ENCODE peak calls at places on chromosomes 6 and 20, in six cellular contexts. One of them, this sample, is unnamed.

GRCh38 chr20:62119591-62120364 is 2.5 kb upstream of the LSM14B start:
- DNase-seq in HFF-Myc: no peak
- DNase-seq in foreskin fibroblast: no peak
- DNase-seq in aorta: no peak
- DNase-seq in ovary: no peak
- DNase-seq in transverse colon: peak; percentile 55
- DNase-seq in this sample: no peak

GRCh38 chr6:111605100-111605748 is 454 bp downstream of the TRAF3IP2 start:
- DNase-seq in HFF-Myc: peak; percentile 85
- DNase-seq in foreskin fibroblast: peak; percentile 97
- DNase-seq in aorta: peak; percentile 91
- DNase-seq in ovary: peak; percentile 76
- DNase-seq in transverse colon: peak; percentile 64
- DNase-seq in this sample: peak; percentile 66

GRCh38 chr6:164396071-164397047 is 913.0 kb downstream of the C6orf118 start:
- DNase-seq in HFF-Myc: no peak
- DNase-seq in foreskin fibroblast: no peak
- DNase-seq in aorta: no peak
- DNase-seq in ovary: no peak
- DNase-seq in transverse colon: no peak
- DNase-seq in this sample: no peak

GRCh38 chr20:47770931-47771330 is 14.3 kb downstream of the SULF2 start:
- DNase-seq in HFF-Myc: no peak
- DNase-seq in foreskin fibroblast: no peak
- DNase-seq in aorta: no peak
- DNase-seq in ovary: no peak
- DNase-seq in transverse colon: no peak
- DNase-seq in this sample: no peak

GRCh38 chr20:3461191-3461874 is 9.5 kb upstream of the ATRN start:
- DNase-seq in HFF-Myc: peak; percentile 3
- DNase-seq in foreskin fibroblast: peak; percentile 52
- DNase-seq in aorta: no peak
- DNase-seq in ovary: no peak
- DNase-seq in transverse colon: no peak
- DNase-seq in this sample: peak; percentile 15

GRCh38 chr6:112909781-112910180 is 562.7 kb downstream of the RFPL4B start:
- DNase-seq in HFF-Myc: no peak
- DNase-seq in foreskin fibroblast: peak; percentile 2
- DNase-seq in aorta: no peak
- DNase-seq in ovary: no peak
- DNase-seq in transverse colon: no peak
- DNase-seq in this sample: no peak

GRCh38 chr6:89281779-89282246 is 33.3 kb downstream of the GABRR2 start:
- DNase-seq in HFF-Myc: peak; percentile 37
- DNase-seq in foreskin fibroblast: peak; percentile 49
- DNase-seq in aorta: no peak
- DNase-seq in ovary: no peak
- DNase-seq in transverse colon: peak; percentile 49
- DNase-seq in this sample: peak; percentile 29

GRCh38 chr6:11120273-11121005 is 8.9 kb upstream of the ERVFRD-1 start:
- DNase-seq in HFF-Myc: peak; percentile 49
- DNase-seq in foreskin fibroblast: peak; percentile 64
- DNase-seq in aorta: no peak
- DNase-seq in ovary: no peak
- DNase-seq in transverse colon: no peak
- DNase-seq in this sample: peak; percentile 69

GRCh38 chr6:138499303-138499991 is at the start of gene NHSL1:
- DNase-seq in HFF-Myc: no peak
- DNase-seq in foreskin fibroblast: peak; percentile 30
- DNase-seq in aorta: no peak
- DNase-seq in ovary: no peak
- DNase-seq in transverse colon: peak; percentile 59
- DNase-seq in this sample: no peak

GRCh38 chr6:34358389-34358906 is 34.0 kb downstream of the NUDT3 start:
- DNase-seq in HFF-Myc: peak; percentile 43
- DNase-seq in foreskin fibroblast: peak; percentile 88
- DNase-seq in aorta: no peak
- DNase-seq in ovary: peak; percentile 44
- DNase-seq in transverse colon: no peak
- DNase-seq in this sample: peak; percentile 69

GRCh38 chr6:134537146-134537555 is 219.2 kb upstream of the SGK1 start:
- DNase-seq in HFF-Myc: peak; percentile 52
- DNase-seq in foreskin fibroblast: peak; percentile 97
- DNase-seq in aorta: no peak
- DNase-seq in ovary: no peak
- DNase-seq in transverse colon: no peak
- DNase-seq in this sample: peak; percentile 77

GRCh38 chr6:168730931-168731716 is 290.1 kb downstream of the SMOC2 start:
- DNase-seq in HFF-Myc: no peak
- DNase-seq in foreskin fibroblast: no peak
- DNase-seq in aorta: no peak
- DNase-seq in ovary: no peak
- DNase-seq in transverse colon: no peak
- DNase-seq in this sample: no peak

GRCh38 chr6:166950443-166950821 is 5.9 kb downstream of the RNASET2 start:
- DNase-seq in HFF-Myc: no peak
- DNase-seq in foreskin fibroblast: no peak
- DNase-seq in aorta: no peak
- DNase-seq in ovary: no peak
- DNase-seq in transverse colon: peak; percentile 38
- DNase-seq in this sample: no peak

GRCh38 chr6:96659084-96659845 is 96.3 kb downstream of the FHL5 start:
- DNase-seq in HFF-Myc: no peak
- DNase-seq in foreskin fibroblast: no peak
- DNase-seq in aorta: no peak
- DNase-seq in ovary: no peak
- DNase-seq in transverse colon: no peak
- DNase-seq in this sample: no peak

GRCh38 chr6:6705061-6705425 is 116.5 kb downstream of the LY86 start:
- DNase-seq in HFF-Myc: no peak
- DNase-seq in foreskin fibroblast: no peak
- DNase-seq in aorta: no peak
- DNase-seq in ovary: no peak
- DNase-seq in transverse colon: no peak
- DNase-seq in this sample: no peak

GRCh38 chr6:147205690-147206600 is 1.7 kb downstream of the STXBP5 start:
- DNase-seq in HFF-Myc: no peak
- DNase-seq in foreskin fibroblast: peak; percentile 52
- DNase-seq in aorta: no peak
- DNase-seq in ovary: no peak
- DNase-seq in transverse colon: peak; percentile 57
- DNase-seq in this sample: peak; percentile 16

GRCh38 chr6:113854531-113855499 is 2.3 kb upstream of the MARCKS start:
- DNase-seq in HFF-Myc: no peak
- DNase-seq in foreskin fibroblast: peak; percentile 88
- DNase-seq in aorta: peak; percentile 87
- DNase-seq in ovary: peak; percentile 83
- DNase-seq in transverse colon: peak; percentile 87
- DNase-seq in this sample: peak; percentile 83

DNA sequence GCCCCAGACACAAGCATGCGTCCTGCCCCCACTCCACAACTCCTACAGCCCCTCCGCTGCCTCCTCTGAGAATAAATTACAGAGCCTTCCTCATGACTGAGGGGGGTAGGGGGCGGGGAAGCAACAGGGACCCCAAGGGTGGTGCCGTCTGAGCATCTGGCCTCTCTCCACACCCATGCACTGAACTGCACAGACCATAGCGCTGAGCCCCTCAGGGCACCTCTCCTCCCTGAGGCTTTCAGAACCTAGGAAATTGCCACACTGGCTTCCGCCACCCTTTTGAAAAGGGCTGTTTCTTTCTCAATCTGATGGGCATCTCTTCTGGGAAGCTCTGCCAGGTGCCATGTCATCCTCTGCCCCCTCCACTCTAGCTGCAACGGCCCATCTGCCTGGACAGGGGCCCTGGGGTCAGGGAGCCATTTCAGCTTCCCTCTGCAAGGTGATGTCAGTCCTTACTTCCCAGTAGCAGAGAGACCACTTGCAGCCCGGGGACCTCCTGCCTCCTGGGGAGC is 2.5 kb downstream of the CST7 start:
- DNase-seq in HFF-Myc: no peak
- DNase-seq in foreskin fibroblast: no peak
- DNase-seq in aorta: no peak
- DNase-seq in ovary: no peak
- DNase-seq in transverse colon: no peak
- DNase-seq in this sample: no peak
- H3K4me3 ChIP-seq in HFF-Myc: no peak overlapping the region
- H3K4me3 ChIP-seq in foreskin fibroblast: no peak overlapping the region
- H3K4me3 ChIP-seq in aorta: no peak overlapping the region
- H3K4me3 ChIP-seq in ovary: no peak overlapping the region
- H3K4me3 ChIP-seq in transverse colon: no peak overlapping the region
- H3K4me3 ChIP-seq in this sample: no peak overlapping the region

DNA sequence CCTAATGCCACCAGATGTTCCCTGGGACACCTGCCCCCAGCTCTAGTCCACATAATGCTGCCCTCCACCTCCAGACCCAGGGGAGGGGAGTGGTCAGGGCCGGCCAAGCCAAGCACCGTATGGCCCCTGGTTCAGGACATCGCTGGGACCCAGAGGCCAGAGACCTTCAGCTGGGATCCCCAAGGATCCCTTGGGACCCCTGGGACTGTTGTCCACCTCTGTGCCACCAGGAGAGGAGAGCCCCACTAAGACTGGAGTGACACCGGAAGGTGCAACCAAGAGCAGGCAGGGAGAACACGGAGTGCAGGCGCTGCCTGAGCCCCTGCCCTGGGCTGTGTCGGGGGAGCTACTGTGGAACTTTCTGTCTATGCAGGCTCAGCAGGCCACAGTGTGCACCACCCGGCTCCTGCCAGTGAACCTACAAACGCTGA is 43.6 kb downstream of the CTCFL start:
- DNase-seq in HFF-Myc: no peak
- DNase-seq in foreskin fibroblast: no peak
- DNase-seq in aorta: no peak
- DNase-seq in ovary: peak; percentile 10
- DNase-seq in transverse colon: no peak
- DNase-seq in this sample: no peak
- H3K4me3 ChIP-seq in HFF-Myc: no peak overlapping the region
- H3K4me3 ChIP-seq in foreskin fibroblast: no peak overlapping the region
- H3K4me3 ChIP-seq in aorta: no peak overlapping the region
- H3K4me3 ChIP-seq in ovary: no peak overlapping the region
- H3K4me3 ChIP-seq in transverse colon: no peak overlapping the region
- H3K4me3 ChIP-seq in this sample: no peak overlapping the region

GRCh38 chr6:65569505-65569904 is 137.5 kb downstream of the EYS start:
- DNase-seq in HFF-Myc: no peak
- DNase-seq in foreskin fibroblast: no peak
- DNase-seq in aorta: no peak
- DNase-seq in ovary: no peak
- DNase-seq in transverse colon: no peak
- DNase-seq in this sample: no peak
- H3K4me3 ChIP-seq in HFF-Myc: no peak overlapping the region
- H3K4me3 ChIP-seq in foreskin fibroblast: no peak overlapping the region
- H3K4me3 ChIP-seq in aorta: no peak overlapping the region
- H3K4me3 ChIP-seq in ovary: no peak overlapping the region
- H3K4me3 ChIP-seq in transverse colon: no peak overlapping the region
- H3K4me3 ChIP-seq in this sample: no peak overlapping the region

GRCh38 chr6:26017567-26017966 is 55.0 kb downstream of the TRIM38 start:
- DNase-seq in HFF-Myc: peak; percentile 84
- DNase-seq in foreskin fibroblast: peak; percentile 95
- DNase-seq in aorta: peak; percentile 93
- DNase-seq in ovary: peak; percentile 83
- DNase-seq in transverse colon: peak; percentile 42
- DNase-seq in this sample: peak; percentile 96
- H3K4me3 ChIP-seq in HFF-Myc: peak overlapping the region; percentile 52
- H3K4me3 ChIP-seq in foreskin fibroblast: peak overlapping the region; percentile 45
- H3K4me3 ChIP-seq in aorta: peak overlapping the region; percentile 2
- H3K4me3 ChIP-seq in ovary: peak overlapping the region; percentile 34
- H3K4me3 ChIP-seq in transverse colon: peak overlapping the region; percentile 21
- H3K4me3 ChIP-seq in this sample: peak overlapping the region; percentile 58

GRCh38 chr6:105981888-105982358 is 104.2 kb upstream of the PRDM1 start:
- DNase-seq in HFF-Myc: no peak
- DNase-seq in foreskin fibroblast: no peak
- DNase-seq in aorta: no peak
- DNase-seq in ovary: no peak
- DNase-seq in transverse colon: no peak
- DNase-seq in this sample: no peak
- H3K4me3 ChIP-seq in HFF-Myc: no peak overlapping the region
- H3K4me3 ChIP-seq in foreskin fibroblast: no peak overlapping the region
- H3K4me3 ChIP-seq in aorta: no peak overlapping the region
- H3K4me3 ChIP-seq in ovary: no peak overlapping the region
- H3K4me3 ChIP-seq in transverse colon: peak overlapping the region; percentile 15
- H3K4me3 ChIP-seq in this sample: peak overlapping the region; percentile 54

DNA sequence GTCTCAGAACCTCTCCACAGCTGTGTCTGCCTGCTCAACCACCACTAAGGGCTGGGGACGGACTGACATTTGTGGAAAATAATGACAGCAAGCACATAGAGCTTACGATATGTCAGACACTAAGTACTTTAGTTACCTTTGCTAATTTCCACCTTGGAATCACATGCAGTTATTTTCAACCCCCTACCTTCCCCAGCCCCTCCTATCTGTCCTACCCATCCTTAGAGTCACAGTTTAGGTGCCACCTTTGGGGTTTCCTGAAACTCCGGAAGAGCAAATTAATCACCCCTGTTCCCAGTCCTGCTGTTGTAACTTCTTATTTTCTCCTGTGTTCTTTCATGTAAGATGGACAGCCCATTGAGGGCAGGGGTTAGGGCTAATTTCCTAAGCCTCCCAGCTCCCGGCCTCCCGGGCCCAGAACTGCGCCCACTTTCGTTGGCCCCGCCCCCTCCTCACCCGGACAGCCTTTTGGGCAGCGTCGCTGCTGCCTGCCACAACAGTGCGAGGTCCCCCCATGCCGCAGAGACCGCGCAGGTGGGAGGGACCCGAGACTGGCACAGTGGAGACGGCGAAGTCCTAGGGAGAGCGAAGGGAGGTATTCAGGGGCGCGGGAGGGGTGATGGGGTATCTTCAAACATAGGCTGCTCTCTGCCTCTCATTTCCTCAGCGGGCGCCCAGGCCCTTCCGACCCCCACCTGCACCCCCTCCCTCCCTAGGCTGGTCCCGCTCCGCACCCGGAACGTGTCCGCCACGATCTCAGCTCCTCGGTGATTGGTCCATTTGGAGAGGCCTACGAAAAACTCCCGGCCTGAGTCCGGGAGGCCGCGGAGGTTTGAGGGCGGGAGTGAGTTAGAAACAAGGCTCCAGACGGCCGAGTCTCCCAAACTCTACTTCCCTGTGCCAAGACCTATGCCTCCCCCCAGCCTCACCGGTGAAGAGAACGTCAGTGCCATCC is 1.1 kb downstream of the DDAH2 start:
- DNase-seq in HFF-Myc: no peak
- DNase-seq in foreskin fibroblast: peak; percentile 35
- DNase-seq in aorta: peak; percentile 80
- DNase-seq in ovary: peak; percentile 52
- DNase-seq in transverse colon: no peak
- DNase-seq in this sample: no peak
- H3K4me3 ChIP-seq in HFF-Myc: no peak overlapping the region
- H3K4me3 ChIP-seq in foreskin fibroblast: peak overlapping the region; percentile 87
- H3K4me3 ChIP-seq in aorta: peak overlapping the region; percentile 92
- H3K4me3 ChIP-seq in ovary: peak overlapping the region; percentile 97
- H3K4me3 ChIP-seq in transverse colon: peak overlapping the region; percentile 72
- H3K4me3 ChIP-seq in this sample: no peak overlapping the region

This sample was measured in brain microvascular endothelial cell.